ENCODE peak calls at places on chromosomes 13 and 19, in four cellular contexts. D is NCI-H2081, Y is cardiac fibroblast, N is SJSA1. T is an unnamed sample.

GRCh38 chr13:71869274-71869673 is 2.3 kb upstream of the DACH1 start:
- DNase-seq in Y (no peak), D (no peak), N (no peak), T (no peak)

GRCh38 chr13:20230913-20231838 is 943 bp downstream of the GJB6 start:
- DNase-seq in N (no peak), Y (no peak), D (no peak), T (no peak)

GRCh38 chr13:99151516-99151915 is 49.1 kb upstream of the UBAC2 start:
- DNase-seq in D (no peak), N (peak; percentile 77), Y (peak; percentile 36), T (peak; percentile 50)

GRCh38 chr13:45690636-45691035 is 11.5 kb upstream of the CBY2 start:
- DNase-seq in D (no peak), Y (no peak), N (no peak), T (no peak)

GRCh38 chr19:56121180-56122167 is at the start of gene ZNF787:
- DNase-seq in N (peak; percentile 100), D (peak; percentile 97), Y (peak; percentile 99), T (peak; percentile 98)

GRCh38 chr19:19460258-19460731 is 54.8 kb downstream of the GATAD2A start:
- DNase-seq in D (no peak), Y (no peak), N (no peak), T (no peak)

GRCh38 chr13:69178000-69178399 is 929.6 kb upstream of the ATXN8OS start:
- DNase-seq in Y (no peak), N (no peak), D (no peak), T (no peak)

GRCh38 chr13:50080856-50081105 is 65.5 kb downstream of the KCNRG start:
- DNase-seq in D (no peak), N (no peak), Y (peak; percentile 38), T (no peak)

GRCh38 chr19:55362174-55362989 is 678 bp downstream of the GARIN5B start:
- DNase-seq in N (no peak), D (no peak), Y (no peak), T (no peak)

GRCh38 chr19:16198363-16198636 is 589 bp downstream of the AP1M1 start:
- DNase-seq in Y (no peak), D (no peak), N (peak; percentile 15), T (no peak)

GRCh38 chr19:40510526-40511115 is 43.8 kb downstream of the SPTBN4 start:
- DNase-seq in D (no peak), N (peak; percentile 66), Y (no peak), T (no peak)

GRCh38 chr19:6108721-6109633 is 1.3 kb downstream of the RFX2 start:
- DNase-seq in Y (peak; percentile 81), N (peak; percentile 46), D (peak; percentile 43), T (peak; percentile 37)

GRCh38 chr19:41910992-41911888 is 17.0 kb downstream of the ERFL start:
- DNase-seq in N (no peak), Y (no peak), D (no peak), T (no peak)

GRCh38 chr19:6503407-6504201 is 1.5 kb upstream of the TUBB4A start:
- DNase-seq in D (no peak), N (no peak), Y (no peak), T (no peak)

GRCh38 chr19:51521796-51522195 is 9.7 kb downstream of the SIGLEC6 start:
- DNase-seq in D (no peak), N (no peak), Y (no peak), T (no peak)

GRCh38 chr19:55661826-55662225 is 7.0 kb downstream of the U2AF2 start:
- DNase-seq in N (no peak), D (no peak), Y (no peak), T (no peak)

GRCh38 chr19:41578886-41579285 is 2.9 kb downstream of the CEACAM21 start:
- DNase-seq in N (no peak), Y (no peak), D (no peak), T (no peak)

GRCh38 chr13:27659466-27659865 is 37.8 kb downstream of the POLR1D start:
- DNase-seq in N (no peak), D (no peak), Y (peak; percentile 59), T (no peak)

T was measured in A549.